ENCODE peak calls at places on chromosome 21, in five cellular contexts. C is upper lobe of right lung; K is CD8-positive, alpha-beta T cell; U is CD8-positive, alpha-beta memory T cell; N is brain microvascular endothelial cell. I is an unnamed sample.

GRCh38 chr21:24840287-24840686 is 767.0 kb downstream of the MRPL39 start:
- DNase-seq in N (no peak), C (no peak), K (no peak), U (no peak), I (no peak)

GRCh38 chr21:28294046-28294445 is 698.6 kb downstream of the LTN1 start:
- DNase-seq in U (no peak), N (no peak), K (no peak), C (no peak), I (no peak)

GRCh38 chr21:21210552-21210951 is 212.3 kb downstream of the NCAM2 start:
- DNase-seq in K (no peak), N (no peak), C (no peak), U (no peak), I (no peak)

GRCh38 chr21:41133896-41134522 is 34.0 kb upstream of the BACE2 start:
- DNase-seq in N (peak), K (no peak), U (no peak), C (no peak), I (no peak)

GRCh38 chr21:38925923-38926322 is 120.2 kb downstream of the ETS2 start:
- DNase-seq in K (no peak), C (peak), U (no peak), N (peak), I (peak)

GRCh38 chr21:17416139-17416538 is 96.7 kb upstream of the CXADR start:
- DNase-seq in K (no peak), N (peak), C (no peak), U (no peak), I (no peak)

GRCh38 chr21:41166947-41167346 is 1.0 kb upstream of the BACE2 start:
- DNase-seq in U (no peak), C (no peak), N (no peak), K (no peak), I (no peak)

GRCh38 chr21:16084776-16085364 is 355.1 kb downstream of the USP25 start:
- DNase-seq in K (no peak), U (no peak), N (peak), C (no peak), I (no peak)

GRCh38 chr21:45362077-45362747 is 42.8 kb upstream of the COL18A1 start:
- DNase-seq in N (no peak), C (no peak), U (no peak), K (no peak), I (no peak)

GRCh38 chr21:33259428-33259827 is 6.7 kb upstream of the IL10RB start:
- DNase-seq in N (no peak), U (no peak), K (no peak), C (no peak), I (no peak)

GRCh38 chr21:30116474-30116873 is 50.1 kb downstream of the CLDN17 start:
- DNase-seq in U (no peak), C (no peak), N (no peak), K (no peak), I (no peak)

GRCh38 chr21:29477347-29477746 is 178.6 kb downstream of the BACH1 start:
- DNase-seq in K (no peak), U (no peak), C (no peak), N (no peak), I (no peak)

GRCh38 chr21:17610862-17611261 is 1.8 kb downstream of the BTG3 start:
- DNase-seq in N (no peak), K (no peak), C (no peak), U (no peak), I (no peak)

GRCh38 chr21:45183852-45184251 is 103.8 kb downstream of the POFUT2 start:
- DNase-seq in U (no peak), N (no peak), C (no peak), K (no peak), I (no peak)

GRCh38 chr21:45528981-45529784 is 13.1 kb downstream of the SLC19A1 start:
- DNase-seq in U (no peak), C (peak), N (no peak), K (no peak), I (peak)

GRCh38 chr21:45994738-45995685 is 13.4 kb downstream of the COL6A1 start:
- DNase-seq in K (no peak), U (no peak), N (no peak), C (peak), I (no peak)

GRCh38 chr21:17501107-17502006 is 11.5 kb upstream of the CXADR start:
- DNase-seq in K (no peak), N (no peak), C (no peak), U (no peak), I (no peak)

GRCh38 chr21:30340714-30341573 is 3.5 kb upstream of the KRTAP27-1 start:
- DNase-seq in C (no peak), K (peak), U (no peak), N (peak), I (no peak)

GRCh38 chr21:28899744-28900143 is 92.9 kb downstream of the LTN1 start:
- DNase-seq in K (no peak), C (no peak), U (no peak), N (peak), I (no peak)

GRCh38 chr21:44869860-44870747 is 3.4 kb downstream of the PTTG1IP start:
- DNase-seq in K (no peak), C (peak), U (no peak), N (peak), I (peak)

GRCh38 chr21:45828580-45829565 is 152.7 kb upstream of the COL6A1 start:
- DNase-seq in U (no peak), K (no peak), N (no peak), C (peak), I (no peak)

GRCh38 chr21:27104749-27105439 is 138.0 kb upstream of the ADAMTS5 start:
- DNase-seq in C (no peak), U (no peak), K (no peak), N (peak), I (no peak)

GRCh38 chr21:33691945-33692594 is 49.8 kb downstream of the ITSN1 start:
- DNase-seq in C (no peak), K (no peak), N (no peak), U (no peak), I (no peak)

GRCh38 chr21:44024257-44024656 is 12.1 kb downstream of the TRAPPC10 start:
- DNase-seq in K (no peak), C (no peak), U (no peak), N (no peak), I (no peak)

GRCh38 chr21:46153259-46154154 is 1.9 kb downstream of the FTCD start:
- DNase-seq in K (peak), U (no peak), N (no peak), C (peak), I (peak)

GRCh38 chr21:31351438-31351837 is 7.4 kb upstream of the TIAM1 start:
- DNase-seq in U (no peak), N (peak), C (no peak), K (no peak), I (peak)

GRCh38 chr21:44785620-44786344 is 15.8 kb downstream of the UBE2G2 start:
- DNase-seq in U (no peak), N (no peak), C (no peak), K (no peak), I (no peak)

GRCh38 chr21:39263372-39263771 is 50.1 kb downstream of the BRWD1 start:
- DNase-seq in U (no peak), C (no peak), K (no peak), N (no peak), I (no peak)

GRCh38 chr21:39612233-39613028 is at the start of gene B3GALT5:
- DNase-seq in C (no peak), N (no peak), U (no peak), K (no peak), I (no peak)

GRCh38 chr21:17802568-17802967 is 16.6 kb downstream of the C21orf91 start:
- DNase-seq in C (no peak), U (no peak), K (no peak), N (peak), I (no peak)

GRCh38 chr21:16752109-16752508 is 760.7 kb upstream of the CXADR start:
- DNase-seq in U (no peak), C (no peak), K (no peak), N (no peak), I (no peak)

GRCh38 chr21:39850333-39850732 is 16.9 kb upstream of the PCP4 start:
- DNase-seq in K (no peak), N (no peak), C (no peak), U (no peak), I (no peak)

GRCh38 chr21:21137986-21138385 is 139.8 kb downstream of the NCAM2 start:
- DNase-seq in N (peak), C (no peak), U (no peak), K (no peak), I (no peak)

GRCh38 chr21:19507682-19508260 is 1104.2 kb upstream of the TMPRSS15 start:
- DNase-seq in N (no peak), C (no peak), K (no peak), U (no peak), I (no peak)

GRCh38 chr21:45404726-45405270 is at the start of gene COL18A1:
- DNase-seq in K (peak), U (peak), C (peak), N (no peak), I (peak)

GRCh38 chr21:16302851-16303282 is 573.1 kb downstream of the USP25 start:
- DNase-seq in N (peak), U (no peak), K (no peak), C (no peak), I (no peak)

GRCh38 chr21:42653492-42654061 is at the start of gene PDE9A:
- DNase-seq in K (peak), U (no peak), N (no peak), C (peak), I (no peak)
- H3K4me3 ChIP-seq in K (peak), U (peak), N (no peak), C (peak), I (peak)

DNA sequence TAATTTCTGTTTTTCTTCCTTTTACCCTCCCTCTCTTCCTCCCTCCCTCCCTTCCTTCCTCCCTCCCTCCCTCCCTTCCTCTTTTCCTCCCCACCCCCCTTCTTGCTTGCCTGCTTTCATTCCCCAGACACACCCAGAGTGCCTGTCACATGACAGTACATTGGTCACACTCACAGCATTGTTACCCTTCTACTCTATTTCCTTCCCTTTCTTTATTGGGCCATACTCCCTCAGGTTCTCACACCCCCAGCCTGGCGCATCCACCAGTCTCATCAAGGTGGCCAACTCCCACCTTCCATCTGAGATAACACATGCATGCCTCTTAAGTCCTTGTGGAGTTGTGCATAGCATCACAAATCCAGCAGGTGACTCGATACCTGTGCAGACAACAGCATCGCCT is 10.9 kb downstream of the TMPRSS3 start:
- DNase-seq in U (no peak), N (no peak), K (no peak), C (peak), I (no peak)
- H3K27ac ChIP-seq in U (no peak), N (no peak), K (no peak), C (no peak), I (no peak)

GRCh38 chr21:35015435-35016024 is 33.6 kb downstream of the RUNX1 start:
- DNase-seq in C (no peak), K (no peak), N (no peak), U (no peak), I (no peak)
- H3K4me3 ChIP-seq in C (no peak), K (no peak), N (no peak), U (no peak), I (no peak)

GRCh38 chr21:42925114-42925907 is at the start of gene ERVH48-1:
- DNase-seq in C (no peak), K (no peak), N (no peak), U (no peak), I (no peak)
- H3K27ac ChIP-seq in C (no peak), K (no peak), N (no peak), U (no peak), I (peak)

GRCh38 chr21:35351434-35351833 is 302.3 kb upstream of the RUNX1 start:
- DNase-seq in N (no peak), C (no peak), K (no peak), U (no peak), I (no peak)
- H3K4me3 ChIP-seq in N (no peak), C (no peak), K (no peak), U (no peak), I (no peak)

DNA sequence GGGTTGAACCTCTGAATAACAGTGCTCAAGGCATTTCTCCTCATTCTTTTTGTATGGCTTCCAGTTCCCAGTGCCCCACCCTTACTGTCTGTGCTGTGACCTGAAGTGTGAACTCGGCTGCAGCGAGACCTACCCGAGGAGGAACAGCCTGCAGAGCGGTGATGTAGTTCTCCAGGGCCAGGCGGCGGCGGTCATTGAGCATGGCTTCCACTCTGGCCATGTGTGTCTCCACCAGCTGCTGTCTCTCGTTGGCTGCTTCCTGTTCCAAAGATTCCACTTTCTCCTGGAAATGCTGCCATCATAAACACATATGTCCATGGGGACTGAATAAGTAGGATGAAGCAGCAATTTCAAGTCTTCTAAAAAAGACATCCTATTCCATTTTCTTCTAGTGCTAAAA is 195.6 kb downstream of the APP start:
- DNase-seq in N (no peak), C (no peak), K (no peak), U (no peak), I (no peak)
- H3K27ac ChIP-seq in N (no peak), C (no peak), K (no peak), U (no peak), I (no peak)

DNA sequence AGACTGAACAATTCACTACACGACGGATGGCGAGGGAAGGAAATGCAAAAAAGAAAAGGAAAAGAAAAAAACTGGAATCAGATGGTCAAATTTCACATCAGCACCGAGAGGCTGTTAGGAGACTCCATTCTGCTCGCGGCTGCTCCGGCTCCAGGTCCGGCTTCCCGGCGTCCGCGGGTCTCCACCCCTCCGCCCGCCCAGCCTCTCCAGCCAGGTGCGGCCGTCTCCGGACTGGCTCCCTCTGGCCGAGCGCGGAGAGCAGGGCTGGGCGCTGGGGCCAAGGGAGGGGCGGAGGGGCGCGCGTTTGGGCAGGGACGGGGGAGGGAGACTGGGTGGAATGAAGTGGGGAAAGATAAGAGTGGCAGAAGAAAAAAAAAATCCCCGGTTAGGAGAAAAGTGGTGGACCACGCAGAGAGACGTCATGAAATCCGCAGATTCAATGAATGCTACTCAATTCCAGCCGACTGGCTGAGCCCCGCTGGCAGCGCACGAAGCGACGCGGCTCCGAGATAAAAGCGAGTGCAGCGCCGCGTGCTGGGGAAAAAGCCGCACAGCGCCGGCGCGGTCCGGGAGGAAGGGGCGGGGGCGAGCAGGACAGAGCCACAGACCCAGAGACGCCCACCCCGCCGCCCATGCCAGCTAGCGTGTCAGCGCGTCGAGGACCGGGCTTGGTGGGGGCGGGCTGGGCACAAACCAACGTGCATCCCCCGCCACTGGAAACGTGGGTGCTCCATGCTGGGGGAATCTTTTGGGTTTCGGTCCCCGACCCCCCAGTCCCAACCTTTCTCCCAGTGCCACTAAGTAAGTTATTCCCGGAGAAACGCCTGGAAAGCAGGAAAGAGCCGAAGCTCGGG is at the start of gene KCNJ6:
- DNase-seq in U (no peak), C (peak), N (peak), K (no peak), I (no peak)
- H3K4me3 ChIP-seq in U (no peak), C (peak), N (peak), K (no peak), I (peak)